ENCODE peak calls at places on chromosomes 12 and 14, in eight cellular contexts. K is DND-41; G is stomach; S is CD8-positive, alpha-beta T cell; L is uterus; Y is tibial artery; W is neural progenitor cell; I is PC-9. J is an unnamed sample.

GRCh38 chr12:84131076-84131475 is 781.5 kb downstream of the SLC6A15 start:
- DNase-seq in G (no peak), W (no peak), S (no peak), L (no peak), I (no peak), K (no peak), Y (no peak), J (no peak)

GRCh38 chr12:117664169-117664568 is 302.7 kb upstream of the NOS1 start:
- DNase-seq in Y (no peak), S (no peak), W (no peak), I (no peak), L (no peak), G (no peak), K (no peak), J (no peak)

GRCh38 chr14:104603623-104604401 is 760 bp downstream of the TMEM179 start:
- DNase-seq in G (no peak), K (no peak), S (no peak), I (no peak), L (no peak), Y (peak), W (no peak), J (no peak)

GRCh38 chr14:70822706-70823185 is 13.4 kb upstream of the MAP3K9 start:
- DNase-seq in K (peak), I (no peak), S (no peak), Y (peak), L (peak), G (peak), W (peak), J (peak)

GRCh38 chr12:91316825-91317224 is 134.2 kb upstream of the DCN start:
- DNase-seq in Y (no peak), K (no peak), L (no peak), W (no peak), I (no peak), G (no peak), S (no peak), J (no peak)

GRCh38 chr12:112347521-112347920 is 34.7 kb downstream of the HECTD4 start:
- DNase-seq in Y (no peak), G (no peak), I (no peak), W (no peak), S (no peak), K (no peak), L (no peak), J (no peak)

GRCh38 chr12:96195845-96196451 is 1.8 kb downstream of the ELK3 start:
- DNase-seq in Y (no peak), W (peak), G (no peak), K (no peak), S (no peak), L (peak), I (peak), J (no peak)

GRCh38 chr12:89040146-89040964 is 311.9 kb downstream of the DUSP6 start:
- DNase-seq in Y (no peak), S (peak), I (no peak), W (no peak), K (peak), L (no peak), G (peak), J (no peak)

GRCh38 chr12:52243774-52244614 is 11.0 kb downstream of the KRT7 start:
- DNase-seq in W (no peak), Y (peak), I (peak), G (peak), K (no peak), S (peak), L (peak), J (peak)

GRCh38 chr12:57940052-57940914 is 1.1 kb upstream of the ATP23 start:
- DNase-seq in G (no peak), K (no peak), I (no peak), W (no peak), Y (no peak), S (no peak), L (no peak), J (no peak)

GRCh38 chr12:57939291-57939690 is 2.1 kb upstream of the ATP23 start:
- DNase-seq in I (no peak), G (no peak), L (no peak), W (no peak), S (no peak), Y (no peak), K (no peak), J (no peak)

GRCh38 chr12:57935839-57936512 is 5.4 kb upstream of the ATP23 start:
- DNase-seq in G (peak), Y (peak), I (peak), K (peak), S (peak), L (peak), W (peak), J (peak)

GRCh38 chr12:57934804-57935203 is 6.6 kb upstream of the ATP23 start:
- DNase-seq in G (no peak), S (no peak), K (no peak), W (no peak), L (no peak), I (no peak), Y (no peak), J (no peak)

GRCh38 chr12:57936513-57936883 is 4.9 kb upstream of the ATP23 start:
- DNase-seq in L (no peak), Y (no peak), G (no peak), S (no peak), W (no peak), I (no peak), K (no peak), J (no peak)
- H3K4me3 ChIP-seq in L (peak), Y (peak), G (peak), S (no peak), W (peak), I (peak), K (peak), J (peak)

GRCh38 chr12:121580959-121581680 is at the start of gene KDM2B:
- DNase-seq in I (no peak), G (peak), W (peak), K (peak), S (no peak), Y (peak), L (peak), J (peak)

GRCh38 chr12:121578230-121579189 is 2.3 kb downstream of the KDM2B start:
- DNase-seq in K (no peak), I (no peak), G (no peak), L (peak), S (no peak), Y (no peak), W (peak), J (peak)

GRCh38 chr12:121579981-121580868 is 598 bp downstream of the KDM2B start:
- DNase-seq in I (no peak), K (peak), S (peak), Y (peak), W (peak), G (peak), L (peak), J (peak)

GRCh38 chr12:121577443-121578180 is 3.2 kb downstream of the KDM2B start:
- DNase-seq in Y (no peak), G (no peak), S (no peak), L (no peak), W (peak), I (no peak), K (no peak), J (no peak)

DNA sequence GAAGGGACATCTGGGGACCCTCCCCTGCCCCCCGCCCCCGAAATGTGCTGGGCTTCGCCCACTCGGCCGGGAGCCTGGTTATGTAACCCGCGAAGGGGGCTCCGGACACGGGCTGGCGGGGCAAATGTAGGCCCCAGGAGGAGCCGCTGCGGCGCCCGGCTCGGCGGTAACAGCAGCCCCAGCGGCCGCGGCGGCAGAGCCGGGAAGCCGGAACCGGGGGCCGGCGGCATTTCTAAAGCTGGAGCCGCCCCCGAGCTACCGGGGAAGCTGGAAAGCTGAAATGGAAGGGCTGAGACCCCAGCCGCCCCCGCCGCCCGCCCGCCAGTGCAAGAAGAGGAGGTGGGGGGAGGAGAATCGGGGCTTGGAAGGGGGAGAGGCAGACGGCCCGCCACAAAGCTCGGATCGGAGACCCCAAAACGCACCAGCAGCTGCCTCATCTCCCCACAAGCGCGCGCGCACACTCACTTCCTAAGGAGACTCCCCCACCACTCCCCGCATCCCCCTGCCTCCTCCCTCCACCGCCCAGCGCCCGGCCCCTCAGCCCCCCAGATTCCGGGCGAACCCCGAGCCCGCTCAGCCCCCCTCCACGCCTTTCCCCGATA is 1.5 kb downstream of the KDM2B start:
- DNase-seq in W (peak), L (peak), S (no peak), Y (no peak), I (no peak), K (peak), G (peak), J (peak)
- TF ChIP-seq CTCF in W (no peak), L (no peak), S (no peak), Y (no peak), I (no peak), K (no peak), G (no peak), J (no peak)

GRCh38 chr12:16349132-16349463 is 1.7 kb downstream of the MGST1 start:
- DNase-seq in L (peak), G (peak), W (peak), I (peak), K (no peak), S (no peak), Y (peak), J (peak)
- H3K27ac ChIP-seq in L (peak), G (no peak), W (no peak), I (peak), K (no peak), S (no peak), Y (no peak), J (peak)

GRCh38 chr12:3119192-3119744 is 42.1 kb downstream of the TSPAN9 start:
- DNase-seq in S (no peak), Y (no peak), I (peak), L (no peak), G (no peak), W (no peak), K (no peak), J (no peak)

GRCh38 chr12:3116106-3116898 is 39.1 kb downstream of the TSPAN9 start:
- DNase-seq in Y (no peak), G (no peak), W (peak), K (no peak), I (no peak), S (no peak), L (no peak), J (no peak)

GRCh38 chr12:3119745-3120660 is 42.8 kb downstream of the TSPAN9 start:
- DNase-seq in I (peak), G (no peak), K (no peak), S (no peak), Y (peak), W (no peak), L (no peak), J (peak)

GRCh38 chr12:3117144-3117581 is 40.0 kb downstream of the TSPAN9 start:
- DNase-seq in I (peak), S (no peak), Y (no peak), W (no peak), G (no peak), L (no peak), K (no peak), J (no peak)

GRCh38 chr12:3117628-3118027 is 40.4 kb downstream of the TSPAN9 start:
- DNase-seq in S (no peak), I (peak), G (no peak), Y (no peak), K (no peak), W (no peak), L (no peak), J (no peak)
- H3K4me3 ChIP-seq in S (no peak), I (no peak), G (no peak), Y (no peak), K (no peak), W (no peak), L (no peak), J (peak)

GRCh38 chr14:94306047-94306978 is 13.2 kb upstream of the SERPINA10 start:
- DNase-seq in W (peak), I (no peak), Y (no peak), G (no peak), S (no peak), K (no peak), L (no peak), J (no peak)

GRCh38 chr14:94305620-94306019 is 12.6 kb upstream of the SERPINA10 start:
- DNase-seq in S (no peak), Y (no peak), K (no peak), L (no peak), G (no peak), W (no peak), I (no peak), J (no peak)

GRCh38 chr14:94310248-94310647 is 12.9 kb downstream of the SERPINA6 start:
- DNase-seq in Y (no peak), I (no peak), K (no peak), G (no peak), L (no peak), W (no peak), S (no peak), J (no peak)

GRCh38 chr14:94309721-94310120 is 13.4 kb downstream of the SERPINA6 start:
- DNase-seq in Y (no peak), I (no peak), L (no peak), K (no peak), W (no peak), G (no peak), S (no peak), J (no peak)

GRCh38 chr14:94307410-94307992 is 14.4 kb upstream of the SERPINA10 start:
- DNase-seq in W (peak), G (no peak), S (no peak), K (no peak), Y (no peak), I (no peak), L (no peak), J (no peak)
- TF ChIP-seq CTCF in W (peak), G (no peak), S (no peak), K (peak), Y (no peak), I (peak), L (no peak), J (no peak)

DNA sequence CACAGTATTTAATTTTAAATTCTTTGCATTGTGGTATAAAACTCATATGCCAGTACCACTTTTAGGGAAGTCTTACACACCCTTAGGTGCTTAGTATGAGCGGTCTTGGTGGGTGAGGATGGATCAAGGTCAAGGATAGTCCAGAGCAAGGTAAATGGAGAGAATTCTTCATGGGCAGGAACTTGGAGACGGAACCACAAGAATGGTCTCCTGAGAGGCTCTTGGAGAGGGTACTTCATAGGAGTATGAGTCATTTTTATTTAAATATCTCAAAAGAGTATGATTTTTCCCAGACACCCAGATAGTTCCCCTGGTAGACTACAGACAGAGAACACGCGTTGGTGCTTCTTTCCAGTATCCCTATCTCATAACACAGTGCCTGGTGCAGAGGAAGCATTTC is 21.9 kb downstream of the HSPB8 start:
- DNase-seq in S (no peak), Y (no peak), I (no peak), G (no peak), W (no peak), K (no peak), L (no peak), J (no peak)
- H3K27ac ChIP-seq in S (no peak), Y (no peak), I (no peak), G (no peak), W (no peak), K (no peak), L (no peak), J (no peak)

GRCh38 chr12:6914246-6914947 is at the start of gene ENO2:
- DNase-seq in K (peak), Y (peak), W (peak), G (peak), I (no peak), L (peak), S (peak), J (peak)

GRCh38 chr12:6917491-6918231 is 3.3 kb downstream of the ENO2 start:
- DNase-seq in Y (no peak), L (no peak), W (no peak), I (no peak), K (no peak), S (no peak), G (no peak), J (no peak)

GRCh38 chr12:6916426-6917200 is 2.2 kb downstream of the ENO2 start:
- DNase-seq in G (no peak), Y (no peak), L (no peak), I (no peak), K (no peak), S (no peak), W (no peak), J (no peak)

GRCh38 chr12:6915789-6916285 is 1.5 kb downstream of the ENO2 start:
- DNase-seq in K (no peak), G (no peak), S (no peak), W (no peak), I (no peak), Y (no peak), L (no peak), J (no peak)

GRCh38 chr12:6915023-6915788 is 826 bp downstream of the ENO2 start:
- DNase-seq in W (peak), K (peak), L (peak), G (no peak), I (no peak), Y (no peak), S (no peak), J (peak)
- H3K4me3 ChIP-seq in W (peak), K (peak), L (peak), G (peak), I (peak), Y (peak), S (peak), J (peak)

GRCh38 chr12:6180300-6181051 is 19.7 kb upstream of the CD9 start:
- DNase-seq in Y (peak), I (peak), S (no peak), G (peak), W (no peak), K (no peak), L (peak), J (peak)

GRCh38 chr12:6177593-6178358 is 22.4 kb upstream of the CD9 start:
- DNase-seq in K (no peak), L (no peak), Y (no peak), I (no peak), G (no peak), S (no peak), W (no peak), J (no peak)

GRCh38 chr12:6181583-6182278 is 18.5 kb upstream of the CD9 start:
- DNase-seq in I (no peak), G (no peak), L (no peak), K (no peak), W (no peak), Y (no peak), S (no peak), J (no peak)

GRCh38 chr12:6181166-6181565 is 19.0 kb upstream of the CD9 start:
- DNase-seq in Y (no peak), K (no peak), S (no peak), W (no peak), I (no peak), G (no peak), L (no peak), J (no peak)

DNA sequence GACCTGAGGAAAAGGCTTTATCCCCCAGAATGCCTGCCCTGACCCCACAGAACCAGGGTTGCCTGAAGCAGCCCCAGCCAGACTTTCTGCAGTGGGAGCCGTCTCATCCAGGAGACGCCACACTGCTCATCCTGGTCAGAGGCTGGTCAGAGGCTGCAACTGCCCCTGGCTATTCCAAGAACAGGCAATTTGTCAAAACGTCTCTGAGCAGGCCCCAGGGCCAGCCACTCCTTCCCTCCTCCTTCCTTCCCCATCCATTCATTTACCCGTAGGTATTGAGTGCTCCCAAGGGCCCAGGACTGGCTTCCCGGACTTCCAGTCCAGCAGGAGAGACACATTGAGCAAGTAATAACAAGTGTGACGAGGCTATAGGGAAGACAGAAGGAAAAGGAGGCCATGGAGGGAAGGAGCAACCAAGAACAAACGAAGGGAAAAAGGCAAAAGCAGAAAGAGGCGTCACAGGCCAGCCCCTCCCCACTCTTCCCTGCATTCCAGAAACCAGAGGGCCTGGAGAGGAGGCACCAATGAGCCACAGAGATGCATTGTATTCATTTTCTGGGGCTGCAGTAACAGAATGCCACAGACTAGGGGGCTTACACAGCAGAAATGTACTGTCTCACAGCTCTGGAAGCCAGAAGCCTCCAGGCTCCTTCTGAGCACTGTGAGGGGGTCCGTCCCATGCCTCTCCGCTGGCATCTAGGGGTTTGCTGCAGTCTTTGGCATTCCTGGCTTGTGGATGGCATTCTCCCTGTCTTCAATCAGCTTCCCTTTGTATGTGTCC is 21.0 kb upstream of the CD9 start:
- DNase-seq in K (no peak), Y (no peak), S (no peak), I (no peak), W (peak), G (no peak), L (no peak), J (no peak)
- TF ChIP-seq CTCF in K (no peak), Y (no peak), S (no peak), I (no peak), W (peak), G (no peak), L (no peak), J (no peak)